ENCODE peak calls at places on chromosomes 7 and 10, in four cellular contexts. H is A549, B is K562, V is H1. R is an unnamed sample.

GRCh38 chr10:97428572-97428981 is 2.6 kb downstream of the PGAM1 start:
- DNase-seq in H (no peak), B (no peak), V (no peak), R (no peak)

GRCh38 chr7:136526408-136527105 is 341.9 kb upstream of the CHRM2 start:
- DNase-seq in H (no peak), B (no peak), V (no peak), R (no peak)

GRCh38 chr10:113475381-113475807 is 77.5 kb upstream of the HABP2 start:
- DNase-seq in H (no peak), B (no peak), V (no peak), R (no peak)

GRCh38 chr10:16470747-16471146 is 33.9 kb downstream of the PTER start:
- DNase-seq in H (no peak), B (peak), V (no peak), R (no peak)

GRCh38 chr7:116139807-116140206 is 70.5 kb upstream of the TES start:
- DNase-seq in H (no peak), B (no peak), V (no peak), R (no peak)

GRCh38 chr7:91034459-91035368 is 229.5 kb upstream of the FZD1 start:
- DNase-seq in H (peak), B (peak), V (peak), R (peak)

GRCh38 chr10:15485684-15486316 is 114.7 kb upstream of the FAM171A1 start:
- DNase-seq in H (no peak), B (no peak), V (no peak), R (no peak)

GRCh38 chr7:132066776-132067175 is 509.5 kb downstream of the PLXNA4 start:
- DNase-seq in H (no peak), B (no peak), V (no peak), R (no peak)

GRCh38 chr7:68186072-68186471 is 1189.4 kb downstream of the TYW1 start:
- DNase-seq in H (no peak), B (no peak), V (no peak), R (no peak)

GRCh38 chr7:78099715-78100477 is 301.3 kb downstream of the PHTF2 start:
- DNase-seq in H (no peak), B (no peak), V (no peak), R (no peak)

GRCh38 chr10:48606530-48607355 is 1.9 kb upstream of the ARHGAP22 start:
- DNase-seq in H (peak), B (no peak), V (peak), R (no peak)

GRCh38 chr10:17144757-17145156 is 15.1 kb upstream of the CUBN start:
- DNase-seq in H (no peak), B (no peak), V (no peak), R (no peak)

GRCh38 chr10:129870926-129871660 is 93.0 kb downstream of the EBF3 start:
- DNase-seq in H (no peak), B (no peak), V (no peak), R (no peak)

GRCh38 chr7:30998180-30998579 is 34.4 kb downstream of the GHRHR start:
- DNase-seq in H (no peak), B (no peak), V (no peak), R (no peak)

GRCh38 chr7:45715471-45716352 is 141.5 kb downstream of the ADCY1 start:
- DNase-seq in H (no peak), B (no peak), V (no peak), R (no peak)

GRCh38 chr7:45712872-45713668 is 138.9 kb downstream of the ADCY1 start:
- DNase-seq in H (no peak), B (no peak), V (no peak), R (no peak)

GRCh38 chr7:45714521-45714820 is 140.3 kb downstream of the ADCY1 start:
- DNase-seq in H (no peak), B (no peak), V (no peak), R (no peak)

GRCh38 chr7:45712057-45712689 is 138.0 kb downstream of the ADCY1 start:
- DNase-seq in H (no peak), B (no peak), V (peak), R (no peak)

GRCh38 chr7:45713669-45714520 is 139.7 kb downstream of the ADCY1 start:
- DNase-seq in H (no peak), B (no peak), V (no peak), R (no peak)
- TF ChIP-seq PHF8 in H (no peak), B (no peak), V (no peak), R (no peak)

DNA sequence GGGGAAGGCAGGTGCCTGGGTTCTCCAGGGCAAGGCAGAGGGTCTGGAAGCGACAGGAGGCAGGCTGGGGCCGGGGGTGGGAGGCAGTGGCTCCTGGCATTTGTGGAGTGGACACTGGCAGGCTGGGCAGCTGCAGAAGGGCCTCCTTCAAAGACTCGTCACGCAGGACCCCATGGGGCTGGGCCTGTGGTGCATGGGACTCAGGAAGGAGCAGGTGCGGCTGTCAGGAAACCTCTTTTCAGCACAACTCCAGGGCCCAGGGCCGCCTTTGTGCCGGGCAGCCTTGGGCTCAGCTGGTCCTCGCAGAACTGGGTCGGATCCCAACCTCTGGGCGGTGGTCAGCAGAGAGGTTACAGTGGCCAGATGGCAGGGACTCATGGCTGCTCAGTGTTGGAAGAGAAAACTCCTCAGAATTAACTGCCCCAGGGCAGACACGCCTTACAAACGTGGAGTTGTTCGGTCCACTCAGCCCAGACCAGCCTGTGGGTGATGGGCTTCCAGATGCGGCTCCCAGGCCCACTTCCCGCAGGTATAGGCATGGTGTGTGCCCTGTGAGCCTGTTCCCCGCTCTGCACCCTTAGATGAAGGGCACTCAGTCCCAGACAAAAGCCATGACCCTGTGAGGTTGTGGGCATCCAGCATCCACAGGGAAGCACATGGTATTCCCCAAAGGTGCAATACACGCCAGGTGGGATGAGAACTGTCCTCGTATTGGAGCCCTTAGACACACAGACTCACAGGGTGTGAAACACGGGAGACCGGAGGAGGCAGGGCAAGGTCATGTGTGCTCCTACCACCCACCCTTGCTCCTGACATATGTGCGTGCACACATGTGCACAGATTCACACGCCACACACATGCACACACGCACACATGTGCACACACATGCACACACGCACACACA is 319.0 kb downstream of the WDR37 start:
- DNase-seq in H (no peak), B (no peak), V (peak), R (no peak)
- TF ChIP-seq PHF8 in H (no peak), B (no peak), V (no peak), R (no peak)

DNA sequence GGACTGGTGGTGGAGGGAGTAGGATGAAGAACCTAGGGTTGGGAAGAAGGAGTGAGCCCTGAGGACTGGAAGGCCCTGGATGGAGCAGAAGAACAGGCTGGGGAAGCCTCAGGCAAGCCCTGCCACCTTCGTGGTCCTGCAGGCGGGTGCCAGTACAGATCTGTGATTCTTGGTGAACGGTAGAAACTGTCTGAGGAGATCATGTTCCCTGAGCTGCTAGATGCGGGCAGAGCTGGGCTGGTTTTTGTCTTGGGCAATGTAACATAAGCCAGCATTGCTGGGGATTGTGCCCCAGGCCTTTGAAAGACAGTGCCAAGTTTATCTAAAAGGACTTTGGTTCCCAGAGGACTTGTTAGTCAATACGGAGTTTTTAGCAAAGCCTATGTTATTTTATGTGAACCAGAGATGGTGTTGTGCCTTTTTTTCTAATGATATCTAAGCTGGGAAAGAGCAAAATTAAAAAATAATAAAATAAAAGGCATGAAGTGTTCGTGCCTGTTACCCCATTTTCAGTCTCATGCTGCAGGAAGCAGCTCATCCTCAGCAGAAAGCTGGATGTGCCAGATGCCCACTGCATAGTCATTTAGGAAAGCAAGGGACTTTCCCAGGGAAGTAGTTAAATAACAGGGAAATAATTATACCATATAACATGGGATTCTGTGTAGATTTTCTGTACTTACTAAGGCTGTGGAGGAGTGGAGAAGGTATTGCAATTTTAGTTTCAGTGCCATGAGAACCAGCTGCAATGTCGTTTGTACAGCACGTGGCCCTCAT is 24.4 kb upstream of the FIGNL1 start:
- DNase-seq in H (no peak), B (no peak), V (no peak), R (no peak)
- TF ChIP-seq PHF8 in H (no peak), B (no peak), V (no peak), R (no peak)

GRCh38 chr7:133945497-133945896 is 181.6 kb upstream of the LRGUK start:
- DNase-seq in H (no peak), B (no peak), V (no peak), R (no peak)
- TF ChIP-seq PHF8 in H (no peak), B (no peak), V (no peak), R (no peak)

DNA sequence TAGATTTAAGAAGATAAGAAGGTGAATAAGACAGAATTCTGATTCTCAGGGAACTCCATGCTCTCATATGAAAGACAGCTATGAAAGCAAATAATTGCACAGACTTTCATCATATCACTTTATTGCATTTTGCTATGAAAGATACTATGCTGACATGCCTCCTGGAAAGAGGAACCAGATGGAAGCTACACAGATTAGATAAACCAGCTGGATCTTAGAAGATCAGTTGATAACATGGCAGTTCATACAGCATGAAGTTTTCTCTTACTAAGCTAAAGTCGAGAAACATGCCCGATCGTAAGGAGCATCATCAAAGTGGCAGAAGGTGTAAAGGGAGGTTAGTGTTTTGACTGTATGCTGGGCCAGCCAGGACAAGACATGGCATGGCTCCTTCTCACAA is 112.5 kb upstream of the DPP6 start:
- DNase-seq in H (no peak), B (no peak), V (no peak), R (no peak)
- TF ChIP-seq PHF8 in H (no peak), B (no peak), V (no peak), R (no peak)

GRCh38 chr7:14687777-14688176 is 214.8 kb downstream of the DGKB start:
- DNase-seq in H (no peak), B (no peak), V (no peak), R (no peak)
- TF ChIP-seq PHF8 in H (no peak), B (no peak), V (no peak), R (no peak)

GRCh38 chr7:95730493-95731280 is 41.7 kb upstream of the DYNC1I1 start:
- DNase-seq in H (no peak), B (no peak), V (no peak), R (peak)

GRCh38 chr7:95737828-95738505 is 34.4 kb upstream of the DYNC1I1 start:
- DNase-seq in H (no peak), B (no peak), V (no peak), R (no peak)

DNA sequence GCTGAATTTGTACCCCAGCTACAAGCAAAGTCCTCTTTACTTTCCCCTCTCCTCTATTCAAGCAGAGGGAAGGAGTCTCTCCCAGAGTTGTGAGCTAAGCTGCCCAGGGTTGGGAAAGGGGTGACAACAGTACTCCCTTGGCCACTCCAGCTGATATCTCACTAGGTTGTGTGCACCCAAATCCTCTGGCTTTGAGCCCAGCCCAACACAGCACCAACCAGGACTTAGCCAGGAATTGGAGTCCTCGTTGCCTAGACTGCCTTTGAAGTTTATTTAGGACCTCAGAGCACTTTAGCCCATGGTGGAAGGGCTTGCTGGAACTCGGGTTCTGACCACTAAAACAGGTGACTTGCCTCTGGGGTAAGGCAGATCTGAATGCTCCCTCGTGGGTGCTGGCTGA is 35.7 kb upstream of the DYNC1I1 start:
- DNase-seq in H (no peak), B (no peak), V (no peak), R (no peak)
- TF ChIP-seq PHF8 in H (no peak), B (no peak), V (no peak), R (no peak)

GRCh38 chr7:45192546-45193177 is 35.1 kb downstream of the RAMP3 start:
- DNase-seq in H (no peak), B (no peak), V (no peak), R (no peak)

GRCh38 chr7:45189151-45189970 is 31.8 kb downstream of the RAMP3 start:
- DNase-seq in H (no peak), B (no peak), V (no peak), R (no peak)

GRCh38 chr7:45193868-45194267 is 36.3 kb downstream of the RAMP3 start:
- DNase-seq in H (no peak), B (no peak), V (no peak), R (no peak)

GRCh38 chr7:45190406-45191165 is 33.0 kb downstream of the RAMP3 start:
- DNase-seq in H (no peak), B (no peak), V (no peak), R (no peak)

DNA sequence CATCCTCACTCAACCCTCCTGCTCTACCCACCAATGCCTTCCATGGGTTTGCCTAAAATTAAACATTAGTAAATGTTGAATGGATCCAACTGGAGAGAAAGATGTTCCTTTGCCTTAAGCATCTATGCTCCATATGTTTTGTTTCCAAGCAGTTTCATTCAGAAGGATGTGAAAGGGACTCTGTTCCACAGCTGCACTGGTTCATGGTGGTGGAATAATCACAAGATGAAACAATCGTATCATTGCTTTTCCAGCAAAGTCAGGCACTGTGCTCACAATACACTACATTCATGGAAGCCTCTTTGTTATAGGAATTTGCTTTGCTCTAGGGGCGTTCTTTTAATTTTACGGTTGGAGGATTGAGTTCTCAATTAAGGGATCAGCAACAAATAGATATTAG is 33.8 kb downstream of the RAMP3 start:
- DNase-seq in H (no peak), B (no peak), V (no peak), R (no peak)
- TF ChIP-seq PHF8 in H (no peak), B (no peak), V (no peak), R (no peak)

GRCh38 chr7:98278936-98279335 is 2.5 kb upstream of the BRI3 start:
- DNase-seq in H (no peak), B (no peak), V (no peak), R (no peak)
- TF ChIP-seq PHF8 in H (no peak), B (no peak), V (no peak), R (no peak)

GRCh38 chr10:30435068-30435422 is 1.1 kb downstream of the MAP3K8 start:
- DNase-seq in H (peak), B (no peak), V (no peak), R (no peak)

GRCh38 chr10:30432631-30433285 is 1.2 kb upstream of the MAP3K8 start:
- DNase-seq in H (peak), B (peak), V (no peak), R (no peak)

GRCh38 chr10:30433779-30434272 is at the start of gene MAP3K8:
- DNase-seq in H (peak), B (peak), V (peak), R (peak)

GRCh38 chr10:30434273-30435067 is 486 bp downstream of the MAP3K8 start:
- DNase-seq in H (peak), B (peak), V (peak), R (peak)

GRCh38 chr10:30433286-30433778 is 652 bp upstream of the MAP3K8 start:
- DNase-seq in H (peak), B (peak), V (peak), R (peak)
- TF ChIP-seq PHF8 in H (peak), B (no peak), V (peak), R (peak)